ENCODE peak calls at places on chromosome 15, in four cellular contexts. E, D, X and T are unnamed samples.

GRCh38 chr15:25175789-25176615 is 221.2 kb downstream of the SNRPN start:
- DNase-seq in E (no peak), D (no peak), X (no peak), T (peak)

GRCh38 chr15:57384024-57384423 is 7.7 kb downstream of the CGNL1 start:
- DNase-seq in E (no peak), D (no peak), X (no peak), T (no peak)

GRCh38 chr15:71387825-71388224 is 272.6 kb downstream of the THSD4 start:
- DNase-seq in E (no peak), D (no peak), X (no peak), T (no peak)

GRCh38 chr15:50798684-50799083 is 33.2 kb upstream of the SPPL2A start:
- DNase-seq in E (no peak), D (no peak), X (no peak), T (no peak)

GRCh38 chr15:88255496-88256171 is 905 bp downstream of the NTRK3 start:
- DNase-seq in E (no peak), D (no peak), X (no peak), T (peak)

GRCh38 chr15:51255533-51255932 is 82.9 kb downstream of the CYP19A1 start:
- DNase-seq in E (no peak), D (no peak), X (no peak), T (no peak)

GRCh38 chr15:31768055-31768454 is 262.3 kb upstream of the CHRNA7 start:
- DNase-seq in E (no peak), D (no peak), X (no peak), T (no peak)

GRCh38 chr15:64809649-64810498 is 15.6 kb downstream of the PIF1 start:
- DNase-seq in E (peak), D (peak), X (peak), T (peak)

GRCh38 chr15:39720721-39721611 is 61.7 kb downstream of the FSIP1 start:
- DNase-seq in E (no peak), D (no peak), X (no peak), T (no peak)

GRCh38 chr15:88912500-88912921 is 668 bp downstream of the MFGE8 start:
- DNase-seq in E (no peak), D (peak), X (no peak), T (peak)

GRCh38 chr15:98308117-98308516 is 340.2 kb upstream of the IGF1R start:
- DNase-seq in E (no peak), D (no peak), X (no peak), T (no peak)
- TF ChIP-seq ELF1 in E (no peak), D (no peak), X (no peak), T (no peak)

GRCh38 chr15:43872416-43873020 is 45.7 kb downstream of the WDR76 start:
- DNase-seq in E (peak), D (peak), X (peak), T (peak)
- TF ChIP-seq MAX in E (no peak), D (no peak), X (no peak), T (no peak)

GRCh38 chr15:48619446-48619845 is 26.1 kb downstream of the FBN1 start:
- DNase-seq in E (no peak), D (no peak), X (no peak), T (no peak)

GRCh38 chr15:48624700-48625099 is 20.8 kb downstream of the FBN1 start:
- DNase-seq in E (no peak), D (no peak), X (no peak), T (no peak)

GRCh38 chr15:48625126-48625525 is 20.4 kb downstream of the FBN1 start:
- DNase-seq in E (no peak), D (no peak), X (no peak), T (no peak)

GRCh38 chr15:48623456-48623855 is 22.1 kb downstream of the FBN1 start:
- DNase-seq in E (no peak), D (no peak), X (no peak), T (no peak)

GRCh38 chr15:48622227-48622626 is 23.3 kb downstream of the FBN1 start:
- DNase-seq in E (no peak), D (no peak), X (no peak), T (no peak)
- TF ChIP-seq ELF1 in E (no peak), D (no peak), X (no peak), T (no peak)

GRCh38 chr15:41917767-41918430 is 24.0 kb upstream of the SPTBN5 start:
- DNase-seq in E (peak), D (peak), X (no peak), T (no peak)
- TF ChIP-seq MAX in E (peak), D (peak), X (no peak), T (peak)

GRCh38 chr15:67018026-67018425 is 47.4 kb upstream of the SMAD3 start:
- DNase-seq in E (no peak), D (no peak), X (no peak), T (no peak)
- TF ChIP-seq ELF1 in E (no peak), D (no peak), X (no peak), T (no peak)

GRCh38 chr15:48590704-48591103 is 54.8 kb downstream of the FBN1 start:
- DNase-seq in E (no peak), D (peak), X (no peak), T (no peak)
- TF ChIP-seq MAX in E (no peak), D (no peak), X (no peak), T (no peak)

GRCh38 chr15:86852741-86853140 is 773.1 kb downstream of the AGBL1 start:
- DNase-seq in E (no peak), D (no peak), X (no peak), T (no peak)
- TF ChIP-seq ELF1 in E (no peak), D (no peak), X (no peak), T (no peak)

GRCh38 chr15:77311618-77312398 is 108.1 kb downstream of the PEAK1 start:
- DNase-seq in E (no peak), D (no peak), X (peak), T (no peak)

GRCh38 chr15:77311020-77311419 is 108.9 kb downstream of the PEAK1 start:
- DNase-seq in E (no peak), D (no peak), X (no peak), T (no peak)

GRCh38 chr15:77312523-77312922 is 107.4 kb downstream of the PEAK1 start:
- DNase-seq in E (no peak), D (no peak), X (no peak), T (no peak)
- TF ChIP-seq MAX in E (no peak), D (no peak), X (no peak), T (no peak)

GRCh38 chr15:92618121-92618520 is 37.5 kb downstream of the FAM174B start:
- DNase-seq in E (no peak), D (no peak), X (no peak), T (no peak)

GRCh38 chr15:92616621-92617179 is 38.9 kb downstream of the FAM174B start:
- DNase-seq in E (no peak), D (peak), X (no peak), T (no peak)

GRCh38 chr15:92621972-92622533 is 33.5 kb downstream of the FAM174B start:
- DNase-seq in E (no peak), D (no peak), X (no peak), T (no peak)

GRCh38 chr15:92617197-92618037 is 38.2 kb downstream of the FAM174B start:
- DNase-seq in E (no peak), D (peak), X (peak), T (peak)

GRCh38 chr15:92619380-92620101 is 36.0 kb downstream of the FAM174B start:
- DNase-seq in E (no peak), D (no peak), X (no peak), T (no peak)
- TF ChIP-seq ELF1 in E (no peak), D (no peak), X (no peak), T (no peak)

GRCh38 chr15:91468861-91469260 is 368.8 kb downstream of the SV2B start:
- DNase-seq in E (no peak), D (no peak), X (no peak), T (no peak)

GRCh38 chr15:91473894-91474293 is 373.8 kb downstream of the SV2B start:
- DNase-seq in E (no peak), D (no peak), X (no peak), T (no peak)

GRCh38 chr15:91469627-91470567 is 369.8 kb downstream of the SV2B start:
- DNase-seq in E (no peak), D (peak), X (no peak), T (peak)

GRCh38 chr15:91471410-91471993 is 371.4 kb downstream of the SV2B start:
- DNase-seq in E (no peak), D (peak), X (no peak), T (no peak)

DNA sequence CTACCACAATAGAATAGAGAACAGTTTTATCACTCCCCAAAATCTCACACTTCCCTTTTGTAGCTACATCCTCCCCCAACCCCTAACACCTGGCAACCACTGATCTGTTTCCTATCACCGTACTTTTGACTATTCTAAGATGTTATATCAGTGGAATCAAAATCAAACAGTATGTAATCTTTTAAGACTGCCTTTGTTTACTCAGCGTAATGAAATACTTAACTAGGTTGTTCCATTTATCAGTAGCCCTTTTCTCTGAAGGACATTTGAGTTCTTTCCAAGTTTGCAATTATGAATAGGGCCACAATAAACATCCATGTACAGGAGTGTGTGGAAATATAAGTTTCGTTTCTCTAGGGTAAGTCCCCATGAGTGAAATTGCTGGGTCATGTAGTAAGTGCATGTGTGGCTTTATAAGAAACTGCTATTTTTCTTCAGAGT is 372.3 kb downstream of the SV2B start:
- DNase-seq in E (no peak), D (no peak), X (no peak), T (no peak)
- TF ChIP-seq MAX in E (no peak), D (no peak), X (no peak), T (no peak)